ENCODE peak calls at places on chromosomes 6 and 20, in five cellular contexts. R is NT2/D1; P is iPS DF 19.7; V is activated CD4-positive, CD25-positive, alpha-beta regulatory T cell; K is stimulated activated naive CD8-positive, alpha-beta T cell treated with anti-CD3 and anti-CD28 coated beads, Interleukin-15, Interleukin-2, amounts not matched to agents 100 U/mL and 50 U/mL, for 24 hours. Y is an unnamed sample.

GRCh38 chr6:161003336-161003735 is 11.8 kb downstream of the MAP3K4 start:
- DNase-seq in R (no peak), P (no peak), V (no peak), K (no peak), Y (no peak)

GRCh38 chr6:47669684-47670515 is 28.5 kb upstream of the ADGRF4 start:
- DNase-seq in R (no peak), P (no peak), V (no peak), K (no peak), Y (no peak)

GRCh38 chr20:47865912-47866311 is 80.6 kb upstream of the SULF2 start:
- DNase-seq in R (no peak), P (no peak), V (no peak), K (no peak), Y (no peak)

GRCh38 chr20:59412896-59413295 is 112.5 kb downstream of the EDN3 start:
- DNase-seq in R (peak), P (no peak), V (no peak), K (no peak), Y (no peak)

GRCh38 chr6:99613398-99613704 is 6.7 kb downstream of the PRDM13 start:
- DNase-seq in R (no peak), P (no peak), V (no peak), K (peak), Y (no peak)

GRCh38 chr6:16766043-16766521 is 4.8 kb upstream of the ATXN1 start:
- DNase-seq in R (no peak), P (no peak), V (no peak), K (peak), Y (no peak)

GRCh38 chr6:48110436-48111142 is 408 bp downstream of the PTCHD4 start:
- DNase-seq in R (no peak), P (no peak), V (no peak), K (no peak), Y (no peak)

GRCh38 chr20:32359633-32360332 is 1.7 kb downstream of the ASXL1 start:
- DNase-seq in R (no peak), P (no peak), V (no peak), K (no peak), Y (no peak)

GRCh38 chr20:41047279-41047974 is 18.8 kb downstream of the TOP1 start:
- DNase-seq in R (no peak), P (no peak), V (no peak), K (no peak), Y (no peak)

GRCh38 chr6:136696783-136697364 is 95.4 kb downstream of the MAP3K5 start:
- DNase-seq in R (no peak), P (no peak), V (no peak), K (no peak), Y (no peak)

GRCh38 chr20:49281059-49281912 is 3.4 kb upstream of the ZNFX1 start:
- DNase-seq in R (no peak), P (peak), V (no peak), K (no peak), Y (no peak)

GRCh38 chr6:136784910-136785746 is 7.1 kb downstream of the MAP3K5 start:
- DNase-seq in R (no peak), P (no peak), V (no peak), K (peak), Y (no peak)

GRCh38 chr20:9442858-9443257 is 71.5 kb upstream of the LAMP5 start:
- DNase-seq in R (no peak), P (no peak), V (no peak), K (no peak), Y (no peak)

GRCh38 chr6:31528307-31528777 is 420 bp upstream of the MCCD1 start:
- DNase-seq in R (no peak), P (no peak), V (no peak), K (no peak), Y (no peak)

GRCh38 chr6:79431469-79431868 is 105.8 kb downstream of the LCA5 start:
- DNase-seq in R (no peak), P (no peak), V (no peak), K (no peak), Y (no peak)

GRCh38 chr6:143675946-143676345 is 1.8 kb upstream of the PHACTR2 start:
- DNase-seq in R (no peak), P (no peak), V (no peak), K (no peak), Y (no peak)

GRCh38 chr6:82094166-82094806 is 153.3 kb downstream of the IBTK start:
- DNase-seq in R (no peak), P (no peak), V (no peak), K (no peak), Y (no peak)

GRCh38 chr20:24986436-24987015 is 6.0 kb downstream of the APMAP start:
- DNase-seq in R (no peak), P (no peak), V (no peak), K (no peak), Y (peak)

GRCh38 chr6:158060447-158061360 is 79.0 kb downstream of the SYNJ2 start:
- DNase-seq in R (no peak), P (no peak), V (no peak), K (no peak), Y (peak)

Y was measured in NCI-H2029 treated with DMSO at 0.1 percent for 48 hours.